ENCODE peak calls at places on chromosomes 12 and 14, in ten cellular contexts. K is CD8-positive, alpha-beta T cell; G is GM23248; U is stomach; W is heart right ventricle; Q is Peyer's patch; E is left lung; A is ascending aorta; S is naive thymus-derived CD4-positive, alpha-beta T cell; D is K562. V is an unnamed sample. For H3K27me3, the result is how much of the 10 kb centered on the place peaks cover.

GRCh38 chr12:5945071-5946008 is at the start of gene ANO2:
- DNase-seq in K (no peak), G (peak), U (no peak), W (peak), Q (no peak), E (no peak), A (no peak), S (no peak), D (no peak), V (no peak)

GRCh38 chr14:53954551-53955233 is 1.9 kb downstream of the BMP4 start:
- DNase-seq in K (no peak), G (peak), U (no peak), W (peak), Q (peak), E (peak), A (no peak), S (no peak), D (no peak), V (no peak)

GRCh38 chr12:106416273-106416672 is 58.7 kb downstream of the POLR3B start:
- DNase-seq in K (no peak), G (no peak), U (no peak), W (no peak), Q (no peak), E (no peak), A (no peak), S (no peak), D (no peak), V (no peak)

GRCh38 chr12:31620311-31620710 is 29.4 kb upstream of the DENND5B start:
- DNase-seq in K (no peak), G (no peak), U (no peak), W (no peak), Q (no peak), E (no peak), A (no peak), S (no peak), D (no peak), V (no peak)

GRCh38 chr12:88247241-88247643 is 105.1 kb downstream of the TMTC3 start:
- DNase-seq in K (no peak), G (peak), U (no peak), W (no peak), Q (no peak), E (no peak), A (no peak), S (no peak), D (no peak), V (no peak)

GRCh38 chr14:68544150-68544892 is 248.5 kb downstream of the ZFP36L1 start:
- DNase-seq in K (no peak), G (peak), U (peak), W (no peak), Q (no peak), E (no peak), A (peak), S (no peak), D (peak), V (peak)

GRCh38 chr14:64114796-64115195 is 179.4 kb downstream of the ESR2 start:
- DNase-seq in K (no peak), G (no peak), U (no peak), W (no peak), Q (no peak), E (no peak), A (no peak), S (no peak), D (no peak), V (no peak)

GRCh38 chr12:131122631-131123030 is 168.9 kb downstream of the ADGRD1 start:
- DNase-seq in K (no peak), G (no peak), U (no peak), W (no peak), Q (no peak), E (no peak), A (no peak), S (no peak), D (no peak), V (peak)

GRCh38 chr14:100899841-100900771 is 3.4 kb downstream of the RTL1 start:
- DNase-seq in K (no peak), G (peak), U (no peak), W (no peak), Q (no peak), E (peak), A (no peak), S (no peak), D (peak), V (no peak)

GRCh38 chr14:89621009-89621421 is 204.0 kb upstream of the FOXN3 start:
- DNase-seq in K (peak), G (no peak), U (no peak), W (no peak), Q (no peak), E (no peak), A (no peak), S (peak), D (no peak), V (no peak)

GRCh38 chr14:100688598-100689499 is 37.8 kb upstream of the DLK1 start:
- DNase-seq in K (no peak), G (peak), U (no peak), W (no peak), Q (no peak), E (peak), A (no peak), S (no peak), D (no peak), V (no peak)

GRCh38 chr14:65131176-65131765 is 29.0 kb upstream of the MAX start:
- DNase-seq in K (no peak), G (peak), U (no peak), W (no peak), Q (peak), E (no peak), A (no peak), S (no peak), D (no peak), V (peak)

GRCh38 chr12:43540474-43540873 is 11.5 kb downstream of the ADAMTS20 start:
- DNase-seq in K (no peak), G (no peak), U (no peak), W (no peak), Q (no peak), E (no peak), A (no peak), S (no peak), D (no peak), V (no peak)

GRCh38 chr12:58539295-58539694 is 381.0 kb downstream of the LRIG3 start:
- DNase-seq in K (no peak), G (no peak), U (no peak), W (no peak), Q (no peak), E (no peak), A (no peak), S (no peak), D (no peak), V (no peak)

GRCh38 chr14:68140801-68141200 is 321.2 kb downstream of the RAD51B start:
- DNase-seq in K (no peak), G (no peak), U (no peak), W (no peak), Q (no peak), E (no peak), A (no peak), S (no peak), D (no peak), V (no peak)

GRCh38 chr12:15131462-15131861 is 89.8 kb downstream of the RERG start:
- DNase-seq in K (no peak), G (peak), U (no peak), W (no peak), Q (no peak), E (no peak), A (no peak), S (no peak), D (no peak), V (no peak)

GRCh38 chr14:93713726-93714405 is 74.4 kb downstream of the PRIMA1 start:
- DNase-seq in K (no peak), G (no peak), U (no peak), W (no peak), Q (no peak), E (peak), A (no peak), S (no peak), D (no peak), V (no peak)
- H3K27me3 ChIP-seq in K (under half), G (under half), U (under half), W (under half), Q (under half), E (under half), A (under half), S (under half), D (under half), V (under half)

DNA sequence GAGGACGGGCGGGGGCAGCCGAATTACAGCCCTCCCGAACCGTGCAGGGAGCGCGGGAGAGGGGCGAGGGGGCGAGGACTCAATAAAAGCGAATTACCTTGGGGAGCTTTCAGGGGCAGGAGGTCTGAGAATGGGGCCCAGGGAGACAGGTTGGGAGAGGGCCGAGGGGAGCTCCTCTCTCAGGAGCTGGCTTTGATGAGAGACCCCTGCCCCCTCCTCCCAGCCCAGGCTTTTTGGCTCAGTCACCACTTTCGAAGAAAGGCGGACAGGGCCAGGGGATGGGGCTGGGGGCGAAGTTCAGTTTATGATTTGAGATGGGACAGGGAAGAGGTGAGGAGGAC is 783 bp downstream of the HOXC9 start:
- DNase-seq in K (no peak), G (no peak), U (no peak), W (no peak), Q (no peak), E (no peak), A (no peak), S (no peak), D (no peak), V (no peak)
- H3K27ac ChIP-seq in K (no peak), G (no peak), U (no peak), W (no peak), Q (peak), E (no peak), A (no peak), S (no peak), D (peak), V (peak)

DNA sequence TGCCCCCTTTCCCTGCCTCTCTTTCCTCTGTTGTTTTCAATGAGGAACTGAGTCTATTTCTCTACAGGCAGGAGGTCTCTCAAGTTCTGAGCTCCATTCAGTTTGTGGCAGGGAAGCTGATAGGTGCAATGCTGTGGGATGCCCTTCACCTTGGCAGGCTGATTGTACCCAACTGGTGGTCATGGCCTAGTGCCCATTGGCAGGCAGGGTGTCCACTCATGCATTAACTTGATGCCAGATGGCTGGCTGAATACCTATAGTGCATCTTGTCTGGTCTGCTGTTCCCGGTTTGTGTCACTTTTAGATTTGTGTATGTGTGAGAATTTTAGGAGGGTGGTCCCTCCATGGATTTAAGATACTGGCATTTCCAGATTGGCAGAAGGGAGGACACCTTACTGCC is 20.0 kb upstream of the ITGA5 start:
- DNase-seq in K (no peak), G (no peak), U (no peak), W (peak), Q (no peak), E (no peak), A (no peak), S (no peak), D (no peak), V (no peak)
- H3K27me3 ChIP-seq in K (under half), G (under half), U (under half), W (under half), Q (under half), E (under half), A (under half), S (under half), D (under half), V (under half)

GRCh38 chr14:75561013-75561432 is 17.4 kb upstream of the FLVCR2 start:
- DNase-seq in K (peak), G (peak), U (peak), W (peak), Q (peak), E (peak), A (no peak), S (peak), D (peak), V (no peak)
- H3K27ac ChIP-seq in K (no peak), G (no peak), U (no peak), W (no peak), Q (no peak), E (no peak), A (no peak), S (no peak), D (no peak), V (no peak)

DNA sequence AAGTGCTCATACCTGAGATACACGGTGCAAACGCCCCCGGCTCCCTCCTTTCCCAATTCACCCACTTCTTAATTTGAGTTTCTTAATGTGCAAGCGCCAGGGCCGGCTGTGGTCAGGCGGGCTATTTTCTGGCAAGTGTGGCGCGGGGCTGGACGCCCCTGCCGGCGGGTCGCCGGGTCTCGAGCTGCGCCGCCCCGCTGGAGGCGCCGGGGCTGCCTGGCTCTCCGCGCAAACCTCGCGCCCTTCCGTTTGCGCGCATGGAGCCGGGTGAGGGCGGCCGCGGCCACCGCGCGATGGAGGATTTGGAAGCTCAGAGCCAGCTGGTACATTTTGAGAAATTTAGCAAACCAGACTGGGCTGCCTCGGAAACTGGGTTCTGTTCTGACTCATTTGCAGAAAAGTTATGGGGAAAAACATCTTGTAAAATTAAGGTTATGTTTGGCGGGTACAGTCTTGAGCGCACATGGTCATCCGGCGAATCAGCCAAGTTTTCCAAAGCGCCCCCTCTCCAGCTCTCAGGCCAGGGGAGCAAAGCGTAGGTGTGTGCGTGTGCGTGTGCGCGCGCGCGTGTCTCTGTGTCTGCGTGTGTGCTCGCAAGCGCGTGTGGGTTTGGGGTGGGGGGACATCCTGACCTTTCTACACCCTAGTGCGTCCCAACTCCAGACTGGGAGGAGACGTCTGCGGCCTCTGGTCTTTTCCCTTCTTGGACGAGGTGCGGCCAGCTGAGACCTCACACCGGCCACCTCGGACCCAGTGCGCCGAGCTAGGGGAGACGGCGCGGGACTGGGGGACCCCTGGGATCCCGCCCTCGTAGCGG is 6.5 kb upstream of the OTX2 start:
- DNase-seq in K (no peak), G (no peak), U (no peak), W (no peak), Q (no peak), E (no peak), A (no peak), S (no peak), D (no peak), V (no peak)
- H3K27me3 ChIP-seq in K (under half), G (half or more), U (half or more), W (half or more), Q (under half), E (half or more), A (under half), S (under half), D (under half), V (half or more)

GRCh38 chr12:113422030-113422900 is at the start of gene SDSL:
- DNase-seq in K (no peak), G (peak), U (peak), W (peak), Q (peak), E (peak), A (peak), S (no peak), D (peak), V (no peak)

GRCh38 chr12:113425960-113426453 is 3.8 kb downstream of the SDSL start:
- DNase-seq in K (no peak), G (no peak), U (no peak), W (no peak), Q (no peak), E (no peak), A (no peak), S (no peak), D (no peak), V (no peak)

GRCh38 chr12:113420996-113421595 is 1.1 kb upstream of the SDSL start:
- DNase-seq in K (no peak), G (no peak), U (no peak), W (no peak), Q (no peak), E (peak), A (no peak), S (no peak), D (peak), V (no peak)

GRCh38 chr12:113424915-113425823 is 3.0 kb downstream of the SDSL start:
- DNase-seq in K (peak), G (peak), U (peak), W (peak), Q (peak), E (peak), A (no peak), S (peak), D (peak), V (no peak)

GRCh38 chr12:113422929-113423669 is 919 bp downstream of the SDSL start:
- DNase-seq in K (no peak), G (no peak), U (no peak), W (no peak), Q (no peak), E (no peak), A (no peak), S (no peak), D (no peak), V (no peak)
- H3K27ac ChIP-seq in K (no peak), G (no peak), U (no peak), W (no peak), Q (peak), E (peak), A (no peak), S (no peak), D (peak), V (no peak)

DNA sequence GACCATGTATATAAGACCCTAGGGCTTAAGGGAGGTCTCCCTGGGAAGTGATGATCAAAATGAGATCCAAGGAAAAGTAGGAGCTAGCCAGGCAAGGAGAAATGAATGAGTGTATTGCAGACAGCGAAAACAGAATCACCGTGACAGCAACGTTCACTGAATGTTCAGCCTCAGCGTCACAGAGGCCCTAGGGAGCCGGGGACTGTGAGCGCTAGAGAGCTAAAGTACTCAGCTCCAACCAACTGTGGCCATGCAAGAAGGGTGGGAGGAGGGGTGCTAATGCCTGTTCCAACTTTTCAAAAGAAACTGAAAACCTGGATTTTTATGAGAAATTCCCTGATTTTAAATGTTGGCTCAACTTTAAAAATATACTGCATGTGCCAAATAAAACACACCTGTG is 105.5 kb upstream of the CCND2 start:
- DNase-seq in K (no peak), G (no peak), U (no peak), W (no peak), Q (no peak), E (no peak), A (no peak), S (no peak), D (no peak), V (no peak)
- H3K27me3 ChIP-seq in K (under half), G (under half), U (under half), W (under half), Q (under half), E (under half), A (under half), S (under half), D (under half), V (under half)

GRCh38 chr14:73824116-73824515 is 27.5 kb upstream of the PTGR2 start:
- DNase-seq in K (no peak), G (no peak), U (no peak), W (no peak), Q (no peak), E (no peak), A (no peak), S (no peak), D (no peak), V (no peak)
- H3K27ac ChIP-seq in K (no peak), G (no peak), U (no peak), W (no peak), Q (no peak), E (no peak), A (no peak), S (no peak), D (no peak), V (no peak)

GRCh38 chr14:99276482-99276881 is 4.5 kb upstream of the BCL11B start:
- DNase-seq in K (no peak), G (no peak), U (no peak), W (no peak), Q (no peak), E (no peak), A (no peak), S (no peak), D (no peak), V (no peak)
- H3K27me3 ChIP-seq in K (under half), G (half or more), U (under half), W (half or more), Q (under half), E (under half), A (under half), S (under half), D (under half), V (under half)

V was measured in suprapubic skin.